ENCODE peak calls at places on chromosomes 3 and 15, in four cellular contexts. N, I, J and Q are unnamed samples.

GRCh38 chr3:193080821-193081220 is 160.2 kb upstream of the PLAAT1 start:
- DNase-seq in I (no peak), J (no peak), N (no peak), Q (no peak)

GRCh38 chr3:54691230-54691900 is 236.5 kb downstream of the LRTM1 start:
- DNase-seq in I (no peak), J (no peak), N (no peak), Q (peak; percentile 34)

GRCh38 chr3:183826448-183826847 is 1.1 kb upstream of the MAP6D1 start:
- DNase-seq in I (no peak), J (no peak), N (no peak), Q (no peak)

GRCh38 chr3:3998140-3998977 is 199.1 kb downstream of the LRRN1 start:
- DNase-seq in J (peak; percentile 38), N (no peak), I (no peak), Q (no peak)

GRCh38 chr15:58526647-58527192 is 94.9 kb downstream of the LIPC start:
- DNase-seq in I (no peak), J (no peak), N (no peak), Q (no peak)

GRCh38 chr3:33141006-33141405 is 27.2 kb downstream of the CRTAP start:
- DNase-seq in I (no peak), J (no peak), N (no peak), Q (no peak)

GRCh38 chr15:92449476-92449875 is 55.8 kb downstream of the ST8SIA2 start:
- DNase-seq in J (no peak), I (no peak), N (no peak), Q (no peak)

GRCh38 chr3:66797916-66798560 is 200.1 kb upstream of the KBTBD8 start:
- DNase-seq in J (no peak), N (no peak), I (peak; percentile 27), Q (no peak)

GRCh38 chr15:87619161-87619960 is 637.2 kb downstream of the NTRK3 start:
- DNase-seq in I (no peak), J (peak; percentile 15), N (no peak), Q (no peak)

GRCh38 chr15:71295242-71296031 is 180.2 kb downstream of the THSD4 start:
- DNase-seq in N (no peak), J (no peak), I (no peak), Q (no peak)

GRCh38 chr3:190192807-190193206 is 72.1 kb upstream of the P3H2 start:
- DNase-seq in I (no peak), J (no peak), N (no peak), Q (no peak)

GRCh38 chr3:190193210-190193609 is 72.5 kb upstream of the P3H2 start:
- DNase-seq in J (no peak), N (no peak), I (no peak), Q (no peak)

GRCh38 chr3:190194506-190194905 is 73.8 kb upstream of the P3H2 start:
- DNase-seq in I (no peak), J (no peak), N (no peak), Q (no peak)

GRCh38 chr3:190192087-190192486 is 71.4 kb upstream of the P3H2 start:
- DNase-seq in N (no peak), I (no peak), J (no peak), Q (no peak)

DNA sequence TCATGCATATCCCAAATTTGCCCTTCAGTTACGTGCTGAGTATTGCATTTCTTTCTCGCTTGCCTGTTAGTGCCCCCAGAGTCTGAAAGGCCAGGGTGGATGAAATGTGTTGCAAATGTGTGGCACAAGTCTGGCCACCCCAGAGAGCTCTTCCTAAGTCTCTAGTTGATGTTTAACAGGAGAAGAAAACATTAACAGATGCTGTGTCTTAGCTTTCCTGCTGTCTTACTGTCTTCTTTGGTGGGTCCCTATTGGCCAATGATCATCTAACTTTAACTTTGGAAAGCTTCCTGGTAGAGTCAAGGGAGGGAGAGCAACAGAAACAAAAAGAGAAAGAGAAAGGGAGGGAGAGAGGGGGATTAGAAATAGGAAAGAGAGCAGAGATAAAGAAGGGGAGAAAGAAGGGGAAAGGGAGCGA is 76.7 kb upstream of the P3H2 start:
- DNase-seq in N (no peak), I (no peak), J (no peak), Q (no peak)
- TF ChIP-seq EP300 in N (no peak), I (no peak), J (no peak), Q (no peak)

GRCh38 chr3:14625443-14625842 is 26.1 kb upstream of the CCDC174 start:
- DNase-seq in I (no peak), N (no peak), J (no peak), Q (no peak)
- H3K4me3 ChIP-seq in I (no peak overlapping the region), N (no peak overlapping the region), J (no peak overlapping the region), Q (no peak overlapping the region)

GRCh38 chr3:48635222-48636021 is at the start of gene SLC26A6:
- DNase-seq in I (peak; percentile 98), J (peak; percentile 100), N (peak; percentile 97), Q (peak; percentile 97)
- TF ChIP-seq EP300 in I (no peak), J (no peak), N (no peak), Q (no peak)

GRCh38 chr3:72739521-72740466 is 108.5 kb downstream of the SHQ1 start:
- DNase-seq in N (no peak), J (no peak), I (no peak), Q (no peak)
- H3K4me3 ChIP-seq in N (no peak overlapping the region), J (no peak overlapping the region), I (no peak overlapping the region), Q (no peak overlapping the region)

DNA sequence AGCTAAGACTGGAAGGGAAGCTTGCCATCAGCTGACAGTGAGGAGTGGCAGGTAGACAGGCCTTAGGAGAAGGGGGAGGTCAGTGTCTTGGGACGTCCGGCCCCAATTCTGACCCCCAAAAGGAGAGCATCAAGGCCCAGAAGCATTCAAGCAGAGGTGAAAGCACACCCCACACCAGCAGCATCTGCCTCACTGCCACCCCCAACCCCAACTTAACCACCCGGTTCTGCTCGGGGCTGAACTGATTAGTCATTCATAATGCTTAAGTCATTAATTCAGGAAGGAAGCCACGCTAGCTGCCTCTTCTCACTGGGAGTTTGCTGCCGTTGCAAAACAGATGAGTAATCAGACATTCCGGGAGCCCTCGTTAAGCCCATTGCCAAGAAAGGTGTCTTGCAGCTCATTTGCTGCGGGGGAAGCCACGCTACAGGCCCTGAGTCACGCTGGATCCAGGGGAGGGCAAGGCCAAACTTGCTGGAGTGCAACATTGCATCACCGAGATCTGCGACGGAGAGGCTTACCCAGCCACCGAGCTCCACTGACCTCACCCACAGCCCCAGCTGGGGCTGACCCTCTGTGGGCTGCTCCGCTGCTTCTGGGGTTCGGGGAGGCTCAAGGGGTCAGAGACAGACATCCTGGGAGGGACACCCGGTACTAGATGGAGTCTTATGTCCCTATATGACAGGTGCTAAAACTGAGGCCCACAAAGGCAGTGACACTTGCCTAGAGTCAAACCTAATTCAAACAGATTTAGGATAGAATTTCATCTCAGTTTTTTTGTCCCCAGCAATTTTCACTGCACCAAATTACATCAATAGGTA is 46.4 kb upstream of the HES1 start:
- DNase-seq in J (no peak), N (peak; percentile 94), I (peak; percentile 40), Q (peak; percentile 94)
- TF ChIP-seq EP300 in J (peak; percentile 63), N (no peak), I (peak; percentile 29), Q (peak; percentile 71)

GRCh38 chr3:31532587-31533168 is at the start of gene STT3B:
- DNase-seq in I (peak; percentile 84), J (peak; percentile 79), N (no peak), Q (no peak)
- H3K4me3 ChIP-seq in I (peak within 1 kb of the TSS; percentile 92), J (peak within 1 kb of the TSS; percentile 79), N (peak within 1 kb of the TSS; percentile 97), Q (peak within 1 kb of the TSS; percentile 71)

GRCh38 chr3:37225481-37225880 is 51.1 kb upstream of the LRRFIP2 start:
- DNase-seq in I (no peak), J (no peak), N (no peak), Q (no peak)

GRCh38 chr3:37223084-37223975 is 48.9 kb upstream of the LRRFIP2 start:
- DNase-seq in J (no peak), I (no peak), N (no peak), Q (no peak)

GRCh38 chr3:37224879-37225278 is 50.5 kb upstream of the LRRFIP2 start:
- DNase-seq in J (no peak), N (no peak), I (no peak), Q (no peak)

GRCh38 chr3:37218206-37218605 is 43.8 kb upstream of the LRRFIP2 start:
- DNase-seq in I (no peak), N (no peak), J (no peak), Q (no peak)

DNA sequence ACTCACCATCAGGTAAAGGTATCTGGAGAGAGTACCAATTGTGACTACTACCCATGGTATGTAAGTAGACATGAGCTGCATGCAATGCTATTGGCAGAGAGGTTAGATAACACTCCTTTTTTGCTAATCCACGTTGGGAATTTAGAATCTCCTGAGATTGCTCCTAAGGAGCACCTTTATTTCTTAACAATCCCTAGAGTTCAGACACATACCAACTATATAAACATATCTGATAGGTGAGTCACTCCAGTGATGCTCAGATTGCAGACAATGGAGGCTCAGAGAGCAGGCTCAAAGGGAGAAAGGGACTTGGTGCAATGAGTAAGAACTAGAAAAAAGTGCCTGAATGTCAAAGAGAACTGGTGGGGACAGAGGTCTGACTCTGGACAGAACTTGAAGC is 47.0 kb upstream of the LRRFIP2 start:
- DNase-seq in J (no peak), I (no peak), N (no peak), Q (no peak)
- TF ChIP-seq EP300 in J (no peak), I (no peak), N (no peak), Q (no peak)